ENCODE peak calls at places on chromosomes 1 and 21, in ten cellular contexts. M is aorta; D is Peyer's patch; I is pancreas; C is testis; H is CD8-positive, alpha-beta T cell; Z is CD8-positive, alpha-beta memory T cell; O is stomach; X is tibial artery; V is ovary. Q is an unnamed sample.
A peak's percentile ranks its signal among the peaks of the same experiment; 100 is the strongest.

GRCh38 chr1:44389437-44389836 is 15.6 kb upstream of the RNF220 start:
- DNase-seq in M (no peak), D (no peak), I (no peak), C (no peak), H (no peak), Z (no peak), O (no peak), X (no peak), V (no peak), Q (no peak)

GRCh38 chr1:45493116-45493697 is 2.2 kb upstream of the TESK2 start:
- DNase-seq in M (no peak), D (no peak), I (peak; percentile 56), C (peak; percentile 74), H (peak; percentile 61), Z (peak; percentile 36), O (peak; percentile 56), X (peak; percentile 51), V (no peak), Q (peak; percentile 78)

GRCh38 chr1:221611930-221612777 is 129.7 kb downstream of the DUSP10 start:
- DNase-seq in M (peak; percentile 74), D (no peak), I (peak; percentile 17), C (peak; percentile 64), H (no peak), Z (no peak), O (no peak), X (peak; percentile 63), V (peak; percentile 76), Q (peak; percentile 59)

GRCh38 chr1:208100906-208101305 is 143.3 kb downstream of the PLXNA2 start:
- DNase-seq in M (no peak), D (no peak), I (no peak), C (no peak), H (no peak), Z (no peak), O (no peak), X (no peak), V (no peak), Q (no peak)

GRCh38 chr1:222896630-222897526 is 82.0 kb downstream of the DISP1 start:
- DNase-seq in M (no peak), D (no peak), I (no peak), C (no peak), H (no peak), Z (no peak), O (no peak), X (no peak), V (no peak), Q (no peak)

GRCh38 chr1:235557495-235557894 is 53.2 kb upstream of the B3GALNT2 start:
- DNase-seq in M (no peak), D (no peak), I (no peak), C (peak; percentile 18), H (no peak), Z (no peak), O (no peak), X (no peak), V (no peak), Q (peak; percentile 85)

GRCh38 chr1:235503333-235504121 is 725 bp downstream of the B3GALNT2 start:
- DNase-seq in M (peak; percentile 86), D (peak; percentile 70), I (peak; percentile 63), C (peak; percentile 72), H (no peak), Z (peak; percentile 24), O (peak; percentile 67), X (peak; percentile 58), V (peak; percentile 69), Q (peak; percentile 83)

GRCh38 chr1:194233069-194233468 is 1046.7 kb upstream of the B3GALT2 start:
- DNase-seq in M (no peak), D (no peak), I (no peak), C (no peak), H (no peak), Z (no peak), O (no peak), X (no peak), V (no peak), Q (no peak)

GRCh38 chr1:245802941-245803665 is 648.3 kb downstream of the KIF26B start:
- DNase-seq in M (no peak), D (no peak), I (no peak), C (no peak), H (no peak), Z (no peak), O (no peak), X (no peak), V (no peak), Q (no peak)

GRCh38 chr21:34817821-34818662 is 149.2 kb downstream of the CLIC6 start:
- DNase-seq in M (no peak), D (no peak), I (peak; percentile 46), C (no peak), H (no peak), Z (no peak), O (no peak), X (no peak), V (no peak), Q (no peak)

GRCh38 chr1:43143441-43143888 is 28.6 kb downstream of the EBNA1BP2 start:
- DNase-seq in M (no peak), D (no peak), I (no peak), C (peak; percentile 63), H (no peak), Z (no peak), O (no peak), X (no peak), V (no peak), Q (peak; percentile 87)

GRCh38 chr21:31334648-31335121 is 9.4 kb downstream of the TIAM1 start:
- DNase-seq in M (no peak), D (no peak), I (no peak), C (no peak), H (no peak), Z (no peak), O (peak; percentile 59), X (no peak), V (no peak), Q (no peak)

DNA sequence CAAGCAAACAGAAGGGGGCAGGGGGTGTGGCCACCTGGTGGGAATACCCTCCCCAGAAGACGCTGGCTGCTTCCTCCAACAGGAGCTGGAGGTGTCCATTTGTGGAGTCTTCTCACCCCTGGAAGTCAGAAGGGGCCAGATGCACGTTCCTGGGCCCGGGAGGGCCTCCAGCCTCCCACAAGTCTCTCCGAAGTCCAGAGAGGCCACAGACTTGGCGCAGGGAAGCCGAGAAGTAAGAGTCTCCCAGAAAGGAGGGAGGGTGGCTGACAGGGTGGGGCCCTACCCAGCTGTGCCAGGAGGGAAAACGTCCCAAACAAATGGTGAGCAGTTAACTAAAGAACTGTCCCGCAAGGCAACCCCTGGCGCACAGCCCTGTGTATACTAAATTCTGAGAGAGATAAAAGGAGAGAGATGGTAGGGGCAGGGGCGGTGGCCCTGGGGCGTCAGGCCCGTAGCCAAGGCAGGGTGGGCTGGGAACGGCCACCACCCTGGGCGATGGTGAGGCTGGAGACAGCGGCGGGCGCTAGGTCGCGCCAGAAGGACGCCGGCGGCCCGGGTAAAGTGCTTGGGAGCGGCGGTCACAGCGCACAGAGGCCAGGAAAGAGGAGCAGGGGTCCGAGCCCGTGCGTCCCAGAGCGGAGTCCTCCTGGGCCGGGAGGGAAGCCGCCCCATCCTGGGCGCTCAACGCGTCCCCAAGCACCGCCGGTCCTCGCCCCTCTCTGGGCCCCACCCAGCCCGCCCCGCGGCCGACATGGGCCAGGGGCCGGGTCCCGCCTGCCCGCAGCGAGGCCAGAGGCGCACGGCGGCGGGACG is 1.2 kb downstream of the CHD5 start:
- DNase-seq in M (no peak), D (no peak), I (no peak), C (no peak), H (no peak), Z (no peak), O (no peak), X (no peak), V (no peak), Q (peak; percentile 76)
- H3K27ac ChIP-seq in M (no peak overlapping the region), D (no peak overlapping the region), I (no peak overlapping the region), C (no peak overlapping the region), H (no peak overlapping the region), Z (no peak overlapping the region), O (no peak overlapping the region), X (no peak overlapping the region), V (no peak overlapping the region), Q (no peak overlapping the region)

DNA sequence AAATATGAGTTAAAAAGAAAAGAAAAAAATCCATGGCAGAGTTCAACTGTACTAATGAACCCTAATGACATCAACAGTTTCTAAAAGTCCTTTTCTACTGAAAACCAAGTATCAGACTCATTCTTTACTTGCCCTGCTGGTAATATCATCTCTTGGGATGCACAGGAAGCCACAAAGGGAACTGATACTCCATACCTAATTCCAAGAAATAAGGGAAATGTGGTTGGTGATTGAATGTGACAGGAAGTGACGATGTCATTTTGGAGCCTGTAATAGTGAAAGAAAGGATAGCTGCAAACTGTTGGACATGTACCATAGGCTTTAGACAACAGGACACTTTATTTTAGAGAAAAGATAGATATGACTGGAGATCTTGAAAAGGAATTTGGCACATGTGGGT is 98.7 kb upstream of the VAV3 start:
- DNase-seq in M (no peak), D (no peak), I (no peak), C (no peak), H (no peak), Z (no peak), O (no peak), X (no peak), V (no peak), Q (no peak)
- H3K36me3 ChIP-seq in M (no peaks in the 10 kb centered on the region), D (no peaks in the 10 kb centered on the region), I (no peaks in the 10 kb centered on the region), C (no peaks in the 10 kb centered on the region), H (no peaks in the 10 kb centered on the region), Z (no peaks in the 10 kb centered on the region), O (no peaks in the 10 kb centered on the region), X (no peaks in the 10 kb centered on the region), V (no peaks in the 10 kb centered on the region), Q (no peaks in the 10 kb centered on the region)

GRCh38 chr1:5875345-5875910 is 116.8 kb downstream of the NPHP4 start:
- DNase-seq in M (no peak), D (no peak), I (no peak), C (no peak), H (no peak), Z (no peak), O (no peak), X (no peak), V (no peak), Q (no peak)
- H3K27ac ChIP-seq in M (no peak overlapping the region), D (no peak overlapping the region), I (no peak overlapping the region), C (no peak overlapping the region), H (no peak overlapping the region), Z (no peak overlapping the region), O (no peak overlapping the region), X (no peak overlapping the region), V (no peak overlapping the region), Q (no peak overlapping the region)

DNA sequence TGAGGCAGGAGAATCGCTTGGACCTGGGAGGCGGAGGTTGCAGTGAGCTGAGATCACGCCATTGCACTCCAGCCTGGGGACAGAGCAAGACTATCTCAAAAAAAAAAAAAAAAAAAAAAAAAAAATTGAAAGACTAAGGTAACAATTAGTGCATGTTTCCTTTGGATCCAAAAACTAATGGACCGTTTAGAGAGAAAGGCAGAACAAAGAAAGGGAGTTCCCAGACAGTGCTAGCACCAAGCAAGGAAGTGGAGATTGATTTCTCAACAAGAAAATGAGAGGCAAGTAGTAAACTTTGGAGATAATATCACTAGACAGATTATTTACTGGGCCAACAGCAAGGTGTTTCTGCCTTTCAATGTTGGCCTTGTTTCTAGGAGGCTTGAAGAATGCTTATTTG is 24.2 kb downstream of the ATP1B1 start:
- DNase-seq in M (no peak), D (no peak), I (no peak), C (no peak), H (no peak), Z (no peak), O (no peak), X (no peak), V (no peak), Q (no peak)
- H3K36me3 ChIP-seq in M (no peaks in the 10 kb centered on the region), D (peaks cover 3% of the 10 kb centered on the region), I (peaks cover 38% of the 10 kb centered on the region), C (peaks cover 6% of the 10 kb centered on the region), H (no peaks in the 10 kb centered on the region), Z (no peaks in the 10 kb centered on the region), O (peaks cover 75% of the 10 kb centered on the region), X (peaks cover 3% of the 10 kb centered on the region), V (no peaks in the 10 kb centered on the region), Q (peaks cover 68% of the 10 kb centered on the region)

Q was measured in endodermal cell.